ENCODE peak calls at places on chromosome 19, in nine cellular contexts. U is NB4; H is stimulated activated CD4-positive, alpha-beta T cell treated with anti-CD3 and anti-CD28 coated beads, TNF-alpha, amount 100 ng/mL, for 4 hours; J is nucleus accumbens; L is neural crest cell; A is heart right ventricle; F is dorsolateral prefrontal cortex; I is NCI-H2107; N is GOT3. S is an unnamed sample.

GRCh38 chr19:35306473-35307246 is 14.7 kb downstream of the MAG start:
- DNase-seq in U (peak; percentile 35), H (no peak), J (no peak), L (no peak), A (no peak), F (no peak), I (no peak), N (no peak), S (no peak)

GRCh38 chr19:6861683-6862286 is 25.6 kb upstream of the ADGRE1 start:
- DNase-seq in U (no peak), H (no peak), J (no peak), L (no peak), A (no peak), F (no peak), I (no peak), N (no peak), S (no peak)

GRCh38 chr19:42313096-42313839 is at the start of gene TMEM145:
- DNase-seq in U (peak; percentile 55), H (no peak), J (no peak), L (peak; percentile 49), A (no peak), F (peak; percentile 64), I (peak; percentile 33), N (no peak), S (no peak)

GRCh38 chr19:11047856-11048255 is 41.4 kb upstream of the LDLR start:
- DNase-seq in U (no peak), H (no peak), J (no peak), L (no peak), A (no peak), F (no peak), I (no peak), N (no peak), S (no peak)

GRCh38 chr19:12664406-12665280 is 1.9 kb downstream of the MAN2B1 start:
- DNase-seq in U (peak; percentile 67), H (no peak), J (no peak), L (no peak), A (no peak), F (no peak), I (no peak), N (no peak), S (no peak)

GRCh38 chr19:56476671-56477428 is at the start of gene ZNF667:
- DNase-seq in U (no peak), H (no peak), J (peak; percentile 22), L (no peak), A (no peak), F (peak; percentile 61), I (no peak), N (no peak), S (no peak)

GRCh38 chr19:5958851-5959122 is 19.2 kb downstream of the RANBP3 start:
- DNase-seq in U (no peak), H (no peak), J (no peak), L (no peak), A (no peak), F (no peak), I (no peak), N (no peak), S (no peak)

GRCh38 chr19:31145909-31146453 is 203.3 kb downstream of the TSHZ3 start:
- DNase-seq in U (no peak), H (no peak), J (no peak), L (no peak), A (no peak), F (no peak), I (no peak), N (no peak), S (no peak)

GRCh38 chr19:8617984-8618383 is 7.5 kb upstream of the ADAMTS10 start:
- DNase-seq in U (no peak), H (no peak), J (no peak), L (no peak), A (no peak), F (no peak), I (no peak), N (no peak), S (no peak)

GRCh38 chr19:16853066-16853465 is 23.9 kb downstream of the SIN3B start:
- DNase-seq in U (no peak), H (no peak), J (no peak), L (no peak), A (no peak), F (no peak), I (no peak), N (no peak), S (no peak)

GRCh38 chr19:8877854-8878705 is 45.9 kb downstream of the MBD3L1 start:
- DNase-seq in U (peak; percentile 61), H (no peak), J (no peak), L (no peak), A (no peak), F (no peak), I (no peak), N (no peak), S (no peak)

GRCh38 chr19:58543826-58544590 is at the start of gene TRIM28:
- DNase-seq in U (peak; percentile 99), H (peak; percentile 100), J (no peak), L (peak; percentile 99), A (peak; percentile 99), F (peak; percentile 98), I (no peak), N (no peak), S (no peak)

GRCh38 chr19:6772028-6772865 is at the start of gene VAV1:
- DNase-seq in U (peak; percentile 93), H (peak; percentile 81), J (no peak), L (no peak), A (peak; percentile 61), F (no peak), I (no peak), N (no peak), S (no peak)

GRCh38 chr19:17089238-17089637 is 13.7 kb downstream of the MYO9B start:
- DNase-seq in U (no peak), H (no peak), J (no peak), L (no peak), A (no peak), F (no peak), I (no peak), N (no peak), S (no peak)

GRCh38 chr19:5025027-5025426 is 56.1 kb downstream of the KDM4B start:
- DNase-seq in U (no peak), H (no peak), J (no peak), L (no peak), A (no peak), F (no peak), I (no peak), N (no peak), S (no peak)

GRCh38 chr19:47682939-47683338 is 30.3 kb upstream of the EHD2 start:
- DNase-seq in U (no peak), H (no peak), J (no peak), L (no peak), A (no peak), F (no peak), I (no peak), N (no peak), S (no peak)

GRCh38 chr19:38658462-38659306 is 11.2 kb downstream of the ACTN4 start:
- DNase-seq in U (no peak), H (no peak), J (no peak), L (no peak), A (no peak), F (no peak), I (no peak), N (peak; percentile 18), S (no peak)

GRCh38 chr19:4676955-4677731 is 7.0 kb upstream of the MYDGF start:
- DNase-seq in U (peak; percentile 52), H (no peak), J (no peak), L (peak; percentile 36), A (no peak), F (peak; percentile 35), I (no peak), N (no peak), S (no peak)

GRCh38 chr19:48999481-49000325 is 6.0 kb downstream of the RUVBL2 start:
- DNase-seq in U (peak; percentile 67), H (peak; percentile 48), J (no peak), L (peak; percentile 75), A (peak; percentile 52), F (peak; percentile 52), I (no peak), N (no peak), S (no peak)

GRCh38 chr19:50495020-50495531 is 15.9 kb downstream of the JOSD2 start:
- DNase-seq in U (no peak), H (no peak), J (no peak), L (no peak), A (no peak), F (no peak), I (no peak), N (no peak), S (no peak)

GRCh38 chr19:17510220-17510993 is 1.0 kb upstream of the PGLS start:
- DNase-seq in U (peak; percentile 46), H (no peak), J (no peak), L (no peak), A (no peak), F (no peak), I (no peak), N (no peak), S (no peak)